ENCODE peak calls at places on chromosomes 5 and 9, in ten cellular contexts. One of them, this sample, is unnamed.

GRCh38 chr5:177362102-177362868 is 4.6 kb downstream of the RGS14 start:
- DNase-seq in endothelial cell: no peak
- DNase-seq in epithelial cell of esophagus: no peak
- DNase-seq in fibroblast of lung: no peak
- DNase-seq in fibroblast of the aortic adventitia: no peak
- DNase-seq in cardiac muscle cell: no peak
- DNase-seq in upper lobe of right lung: no peak
- DNase-seq in cardiac fibroblast: no peak
- DNase-seq in endothelial cell of umbilical vein: no peak
- DNase-seq in uterus: no peak
- DNase-seq in this sample: no peak

GRCh38 chr5:170159947-170160346 is 54.2 kb downstream of the FOXI1 start:
- DNase-seq in fibroblast of lung: no peak
- DNase-seq in upper lobe of right lung: no peak
- DNase-seq in fibroblast of the aortic adventitia: no peak
- DNase-seq in uterus: no peak
- DNase-seq in epithelial cell of esophagus: no peak
- DNase-seq in cardiac fibroblast: no peak
- DNase-seq in endothelial cell of umbilical vein: no peak
- DNase-seq in endothelial cell: no peak
- DNase-seq in cardiac muscle cell: no peak
- DNase-seq in this sample: no peak

GRCh38 chr9:72996106-72996505 is 43.3 kb upstream of the ALDH1A1 start:
- DNase-seq in fibroblast of the aortic adventitia: peak
- DNase-seq in epithelial cell of esophagus: no peak
- DNase-seq in uterus: no peak
- DNase-seq in fibroblast of lung: no peak
- DNase-seq in upper lobe of right lung: no peak
- DNase-seq in cardiac fibroblast: no peak
- DNase-seq in endothelial cell of umbilical vein: peak
- DNase-seq in endothelial cell: no peak
- DNase-seq in cardiac muscle cell: no peak
- DNase-seq in this sample: peak

GRCh38 chr5:90134892-90135291 is 274.7 kb downstream of the CETN3 start:
- DNase-seq in endothelial cell: no peak
- DNase-seq in uterus: peak
- DNase-seq in upper lobe of right lung: no peak
- DNase-seq in cardiac muscle cell: no peak
- DNase-seq in fibroblast of the aortic adventitia: peak
- DNase-seq in fibroblast of lung: peak
- DNase-seq in cardiac fibroblast: peak
- DNase-seq in epithelial cell of esophagus: peak
- DNase-seq in endothelial cell of umbilical vein: peak
- DNase-seq in this sample: peak

GRCh38 chr5:117095322-117095721 is 520.7 kb upstream of the SEMA6A start:
- DNase-seq in cardiac muscle cell: no peak
- DNase-seq in cardiac fibroblast: no peak
- DNase-seq in fibroblast of the aortic adventitia: no peak
- DNase-seq in endothelial cell of umbilical vein: no peak
- DNase-seq in upper lobe of right lung: no peak
- DNase-seq in epithelial cell of esophagus: no peak
- DNase-seq in uterus: no peak
- DNase-seq in endothelial cell: no peak
- DNase-seq in fibroblast of lung: no peak
- DNase-seq in this sample: no peak

GRCh38 chr5:166786889-166787288 is 1504.6 kb upstream of the WWC1 start:
- DNase-seq in endothelial cell: no peak
- DNase-seq in epithelial cell of esophagus: no peak
- DNase-seq in fibroblast of lung: no peak
- DNase-seq in fibroblast of the aortic adventitia: no peak
- DNase-seq in endothelial cell of umbilical vein: no peak
- DNase-seq in upper lobe of right lung: no peak
- DNase-seq in uterus: no peak
- DNase-seq in cardiac muscle cell: no peak
- DNase-seq in cardiac fibroblast: no peak
- DNase-seq in this sample: no peak

GRCh38 chr9:128716581-128717254 is 7.2 kb downstream of the ZDHHC12 start:
- DNase-seq in fibroblast of lung: no peak
- DNase-seq in fibroblast of the aortic adventitia: no peak
- DNase-seq in cardiac muscle cell: no peak
- DNase-seq in cardiac fibroblast: no peak
- DNase-seq in endothelial cell: no peak
- DNase-seq in upper lobe of right lung: peak
- DNase-seq in epithelial cell of esophagus: no peak
- DNase-seq in uterus: no peak
- DNase-seq in endothelial cell of umbilical vein: no peak
- DNase-seq in this sample: no peak

GRCh38 chr5:158483202-158483870 is 616.4 kb downstream of the EBF1 start:
- DNase-seq in fibroblast of lung: no peak
- DNase-seq in endothelial cell: no peak
- DNase-seq in cardiac fibroblast: no peak
- DNase-seq in upper lobe of right lung: no peak
- DNase-seq in epithelial cell of esophagus: no peak
- DNase-seq in endothelial cell of umbilical vein: no peak
- DNase-seq in cardiac muscle cell: no peak
- DNase-seq in uterus: no peak
- DNase-seq in fibroblast of the aortic adventitia: no peak
- DNase-seq in this sample: peak

GRCh38 chr5:168424506-168425298 is 61.6 kb upstream of the RARS1 start:
- DNase-seq in cardiac fibroblast: peak
- DNase-seq in fibroblast of lung: peak
- DNase-seq in upper lobe of right lung: no peak
- DNase-seq in endothelial cell: no peak
- DNase-seq in uterus: no peak
- DNase-seq in fibroblast of the aortic adventitia: peak
- DNase-seq in epithelial cell of esophagus: no peak
- DNase-seq in cardiac muscle cell: no peak
- DNase-seq in endothelial cell of umbilical vein: no peak
- DNase-seq in this sample: peak

GRCh38 chr9:71209890-71210289 is 88.5 kb upstream of the TRPM3 start:
- DNase-seq in endothelial cell of umbilical vein: no peak
- DNase-seq in uterus: no peak
- DNase-seq in cardiac muscle cell: no peak
- DNase-seq in endothelial cell: no peak
- DNase-seq in cardiac fibroblast: no peak
- DNase-seq in fibroblast of the aortic adventitia: no peak
- DNase-seq in epithelial cell of esophagus: no peak
- DNase-seq in fibroblast of lung: no peak
- DNase-seq in upper lobe of right lung: no peak
- DNase-seq in this sample: no peak

GRCh38 chr9:106861585-106862114 is 1.3 kb upstream of the ZNF462 start:
- DNase-seq in cardiac muscle cell: no peak
- DNase-seq in epithelial cell of esophagus: peak
- DNase-seq in cardiac fibroblast: no peak
- DNase-seq in fibroblast of lung: peak
- DNase-seq in endothelial cell of umbilical vein: peak
- DNase-seq in endothelial cell: peak
- DNase-seq in fibroblast of the aortic adventitia: peak
- DNase-seq in upper lobe of right lung: no peak
- DNase-seq in uterus: no peak
- DNase-seq in this sample: no peak
- TF ChIP-seq CTCF in cardiac muscle cell: no peak
- TF ChIP-seq CTCF in epithelial cell of esophagus: no peak
- TF ChIP-seq CTCF in cardiac fibroblast: no peak
- TF ChIP-seq CTCF in fibroblast of lung: no peak
- TF ChIP-seq CTCF in endothelial cell of umbilical vein: no peak
- TF ChIP-seq CTCF in endothelial cell: no peak
- TF ChIP-seq CTCF in fibroblast of the aortic adventitia: no peak
- TF ChIP-seq CTCF in upper lobe of right lung: no peak
- TF ChIP-seq CTCF in uterus: no peak
- TF ChIP-seq CTCF in this sample: no peak

DNA sequence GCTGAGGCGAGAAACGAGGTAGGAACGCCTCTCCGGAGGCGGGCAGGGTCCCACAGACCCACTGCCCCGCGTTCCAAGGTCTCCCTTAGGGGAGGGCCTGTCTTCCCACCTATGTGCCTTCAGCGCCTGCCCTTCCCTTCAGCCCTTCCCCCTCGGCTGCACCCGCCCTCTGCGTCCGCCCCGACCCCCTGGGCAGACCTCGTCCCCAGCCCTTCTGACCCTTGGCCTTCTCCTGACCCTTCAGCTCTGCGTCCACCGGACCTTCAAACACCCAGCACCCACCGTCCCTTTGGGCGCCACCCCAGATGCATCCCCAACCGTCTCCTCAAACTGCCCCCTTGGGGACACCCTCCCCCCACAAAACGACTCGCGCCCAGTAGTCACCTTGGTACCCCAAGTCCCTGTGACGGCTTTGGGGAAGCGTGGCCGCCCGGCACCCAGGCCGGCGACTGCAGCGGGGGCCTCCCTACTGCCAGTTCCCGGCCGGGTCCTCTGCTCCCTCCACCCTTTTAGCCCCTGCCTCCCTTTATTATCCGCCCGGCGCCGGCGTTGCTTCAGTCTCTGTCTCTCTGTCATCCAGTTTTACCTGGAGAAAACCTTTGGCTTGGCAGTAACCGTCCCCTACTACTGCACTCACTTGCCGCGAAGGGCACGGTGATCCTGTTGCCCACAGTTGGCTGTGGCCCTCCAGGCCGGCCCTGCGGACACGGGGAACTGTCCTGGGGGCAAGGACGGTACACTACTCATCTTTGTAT is 421 bp downstream of the RUSC2 start:
- DNase-seq in upper lobe of right lung: no peak
- DNase-seq in fibroblast of the aortic adventitia: no peak
- DNase-seq in cardiac muscle cell: peak
- DNase-seq in fibroblast of lung: no peak
- DNase-seq in cardiac fibroblast: no peak
- DNase-seq in endothelial cell: peak
- DNase-seq in epithelial cell of esophagus: peak
- DNase-seq in endothelial cell of umbilical vein: no peak
- DNase-seq in uterus: peak
- DNase-seq in this sample: no peak
- TF ChIP-seq CTCF in upper lobe of right lung: no peak
- TF ChIP-seq CTCF in fibroblast of the aortic adventitia: no peak
- TF ChIP-seq CTCF in cardiac muscle cell: no peak
- TF ChIP-seq CTCF in fibroblast of lung: no peak
- TF ChIP-seq CTCF in cardiac fibroblast: no peak
- TF ChIP-seq CTCF in endothelial cell: no peak
- TF ChIP-seq CTCF in epithelial cell of esophagus: no peak
- TF ChIP-seq CTCF in endothelial cell of umbilical vein: no peak
- TF ChIP-seq CTCF in uterus: no peak
- TF ChIP-seq CTCF in this sample: peak

GRCh38 chr5:24530907-24531306 is 113.9 kb downstream of the CDH10 start:
- DNase-seq in endothelial cell: no peak
- DNase-seq in cardiac fibroblast: no peak
- DNase-seq in epithelial cell of esophagus: no peak
- DNase-seq in uterus: no peak
- DNase-seq in fibroblast of lung: no peak
- DNase-seq in upper lobe of right lung: no peak
- DNase-seq in fibroblast of the aortic adventitia: no peak
- DNase-seq in cardiac muscle cell: no peak
- DNase-seq in endothelial cell of umbilical vein: no peak
- DNase-seq in this sample: no peak
- TF ChIP-seq CTCF in endothelial cell: no peak
- TF ChIP-seq CTCF in cardiac fibroblast: no peak
- TF ChIP-seq CTCF in epithelial cell of esophagus: no peak
- TF ChIP-seq CTCF in uterus: no peak
- TF ChIP-seq CTCF in fibroblast of lung: no peak
- TF ChIP-seq CTCF in upper lobe of right lung: no peak
- TF ChIP-seq CTCF in fibroblast of the aortic adventitia: no peak
- TF ChIP-seq CTCF in cardiac muscle cell: no peak
- TF ChIP-seq CTCF in endothelial cell of umbilical vein: no peak
- TF ChIP-seq CTCF in this sample: no peak

GRCh38 chr5:142000709-142001484 is 11.9 kb downstream of the GNPDA1 start:
- DNase-seq in fibroblast of the aortic adventitia: peak
- DNase-seq in endothelial cell: peak
- DNase-seq in cardiac fibroblast: peak
- DNase-seq in epithelial cell of esophagus: peak
- DNase-seq in upper lobe of right lung: no peak
- DNase-seq in uterus: no peak
- DNase-seq in endothelial cell of umbilical vein: peak
- DNase-seq in cardiac muscle cell: peak
- DNase-seq in fibroblast of lung: no peak
- DNase-seq in this sample: no peak
- TF ChIP-seq CTCF in fibroblast of the aortic adventitia: peak
- TF ChIP-seq CTCF in endothelial cell: no peak
- TF ChIP-seq CTCF in cardiac fibroblast: peak
- TF ChIP-seq CTCF in epithelial cell of esophagus: peak
- TF ChIP-seq CTCF in upper lobe of right lung: peak
- TF ChIP-seq CTCF in uterus: peak
- TF ChIP-seq CTCF in endothelial cell of umbilical vein: peak
- TF ChIP-seq CTCF in cardiac muscle cell: peak
- TF ChIP-seq CTCF in fibroblast of lung: peak
- TF ChIP-seq CTCF in this sample: peak